ENCODE peak calls at places on chromosomes 11 and 22, in six cellular contexts. R is activated effector memory CD4-positive, alpha-beta T cell treated with Interleukin-2 at 50 U/mL for 16 hours; G is Daoy; P is endothelial cell; U is nucleus accumbens; Q is head of caudate nucleus. D is an unnamed sample.

GRCh38 chr11:117096140-117096972 is 1.9 kb downstream of the SIK3 start:
- DNase-seq in U (peak; percentile 64), G (no peak), Q (peak; percentile 80), P (no peak), R (peak; percentile 29), D (peak; percentile 71)

GRCh38 chr11:120471131-120471530 is 40.4 kb upstream of the GRIK4 start:
- DNase-seq in G (no peak), Q (no peak), R (no peak), P (no peak), U (no peak), D (no peak)

GRCh38 chr11:80136991-80137390 is 696.2 kb upstream of the TENM4 start:
- DNase-seq in Q (no peak), G (peak; percentile 11), U (no peak), R (no peak), P (no peak), D (no peak)

GRCh38 chr11:128555606-128556005 is 31.8 kb downstream of the ETS1 start:
- DNase-seq in U (no peak), Q (no peak), P (no peak), G (peak; percentile 32), R (no peak), D (peak; percentile 7)

GRCh38 chr11:61516675-61517516 is 8.3 kb downstream of the LRRC10B start:
- DNase-seq in U (no peak), R (peak; percentile 32), Q (peak; percentile 60), P (peak; percentile 73), G (peak; percentile 48), D (no peak)

GRCh38 chr11:68564261-68564660 is 103.7 kb downstream of the PPP6R3 start:
- DNase-seq in G (no peak), P (no peak), R (no peak), Q (no peak), U (no peak), D (no peak)

GRCh38 chr11:77589521-77590193 is at the start of gene AQP11:
- DNase-seq in R (peak; percentile 12), U (peak; percentile 70), P (peak; percentile 86), G (peak; percentile 89), Q (peak; percentile 85), D (peak; percentile 81)

GRCh38 chr22:41009222-41009948 is 58.2 kb downstream of the RBX1 start:
- DNase-seq in U (no peak), R (no peak), Q (no peak), P (no peak), G (peak; percentile 91), D (no peak)

GRCh38 chr11:123511037-123511870 is 81.2 kb downstream of the GRAMD1B start:
- DNase-seq in U (peak; percentile 73), P (peak; percentile 91), R (peak; percentile 46), Q (peak; percentile 95), G (peak; percentile 93), D (peak; percentile 99)

GRCh38 chr11:62221498-62221897 is 13.0 kb downstream of the SCGB2A1 start:
- DNase-seq in U (no peak), R (no peak), G (no peak), P (no peak), Q (no peak), D (no peak)

GRCh38 chr11:107741044-107741823 is 29.4 kb upstream of the SLN start:
- DNase-seq in P (peak; percentile 7), Q (no peak), G (peak; percentile 43), U (no peak), R (no peak), D (peak; percentile 17)

GRCh38 chr22:44532466-44533025 is 34.5 kb upstream of the RTL6 start:
- DNase-seq in Q (no peak), U (no peak), R (no peak), G (no peak), P (no peak), D (no peak)